ENCODE peak calls at places on chromosomes 16 and 17, in eight cellular contexts. T is GM23338; E is cardiac muscle cell; Q is fibroblast of lung; R is MM.1S; H is CD8-positive, alpha-beta T cell; W is left lung; C is IMR-90. O is an unnamed sample.
A peak's percentile ranks its signal among the peaks of the same experiment; 100 is the strongest.

GRCh38 chr16:14302031-14302398 is 230.9 kb downstream of the MRTFB start:
- DNase-seq in T (peak; percentile 69), E (peak; percentile 82), Q (peak; percentile 68), R (peak; percentile 74), H (no peak), W (peak; percentile 82), C (peak; percentile 60), O (peak; percentile 55)

GRCh38 chr17:79777166-79777843 is 643 bp upstream of the CBX2 start:
- DNase-seq in T (peak; percentile 87), E (peak; percentile 58), Q (peak; percentile 67), R (no peak), H (no peak), W (peak; percentile 87), C (peak; percentile 32), O (no peak)

GRCh38 chr16:25109643-25110042 is 1.9 kb upstream of the LCMT1 start:
- DNase-seq in T (no peak), E (no peak), Q (peak; percentile 91), R (no peak), H (no peak), W (no peak), C (peak; percentile 98), O (peak; percentile 86)

GRCh38 chr17:33435716-33436301 is 142.7 kb upstream of the ASIC2 start:
- DNase-seq in T (no peak), E (no peak), Q (peak; percentile 11), R (no peak), H (no peak), W (no peak), C (no peak), O (no peak)

GRCh38 chr17:57999496-58000017 is 7.5 kb downstream of the SRSF1 start:
- DNase-seq in T (peak; percentile 89), E (peak; percentile 75), Q (peak; percentile 87), R (peak; percentile 67), H (no peak), W (no peak), C (peak; percentile 79), O (no peak)

GRCh38 chr16:74455213-74455612 is 33.9 kb upstream of the CLEC18B start:
- DNase-seq in T (no peak), E (no peak), Q (peak; percentile 53), R (no peak), H (no peak), W (no peak), C (peak; percentile 40), O (no peak)

GRCh38 chr17:82043507-82043906 is 6.0 kb upstream of the DCXR start:
- DNase-seq in T (peak; percentile 69), E (no peak), Q (no peak), R (no peak), H (no peak), W (no peak), C (no peak), O (no peak)

GRCh38 chr16:69326172-69326873 is 4.1 kb downstream of the PDF start:
- DNase-seq in T (no peak), E (no peak), Q (no peak), R (no peak), H (no peak), W (no peak), C (no peak), O (peak; percentile 82)

GRCh38 chr16:3882531-3882930 is 2.0 kb upstream of the CREBBP start:
- DNase-seq in T (no peak), E (no peak), Q (no peak), R (no peak), H (no peak), W (no peak), C (no peak), O (no peak)

GRCh38 chr17:64447526-64447925 is 1.4 kb upstream of the MILR1 start:
- DNase-seq in T (no peak), E (no peak), Q (no peak), R (no peak), H (no peak), W (no peak), C (no peak), O (no peak)

GRCh38 chr17:64449545-64449944 is 630 bp downstream of the MILR1 start:
- DNase-seq in T (no peak), E (no peak), Q (peak; percentile 38), R (no peak), H (no peak), W (no peak), C (no peak), O (no peak)

GRCh38 chr17:64443086-64443760 is 5.7 kb upstream of the MILR1 start:
- DNase-seq in T (peak; percentile 2), E (no peak), Q (no peak), R (no peak), H (no peak), W (no peak), C (no peak), O (no peak)

DNA sequence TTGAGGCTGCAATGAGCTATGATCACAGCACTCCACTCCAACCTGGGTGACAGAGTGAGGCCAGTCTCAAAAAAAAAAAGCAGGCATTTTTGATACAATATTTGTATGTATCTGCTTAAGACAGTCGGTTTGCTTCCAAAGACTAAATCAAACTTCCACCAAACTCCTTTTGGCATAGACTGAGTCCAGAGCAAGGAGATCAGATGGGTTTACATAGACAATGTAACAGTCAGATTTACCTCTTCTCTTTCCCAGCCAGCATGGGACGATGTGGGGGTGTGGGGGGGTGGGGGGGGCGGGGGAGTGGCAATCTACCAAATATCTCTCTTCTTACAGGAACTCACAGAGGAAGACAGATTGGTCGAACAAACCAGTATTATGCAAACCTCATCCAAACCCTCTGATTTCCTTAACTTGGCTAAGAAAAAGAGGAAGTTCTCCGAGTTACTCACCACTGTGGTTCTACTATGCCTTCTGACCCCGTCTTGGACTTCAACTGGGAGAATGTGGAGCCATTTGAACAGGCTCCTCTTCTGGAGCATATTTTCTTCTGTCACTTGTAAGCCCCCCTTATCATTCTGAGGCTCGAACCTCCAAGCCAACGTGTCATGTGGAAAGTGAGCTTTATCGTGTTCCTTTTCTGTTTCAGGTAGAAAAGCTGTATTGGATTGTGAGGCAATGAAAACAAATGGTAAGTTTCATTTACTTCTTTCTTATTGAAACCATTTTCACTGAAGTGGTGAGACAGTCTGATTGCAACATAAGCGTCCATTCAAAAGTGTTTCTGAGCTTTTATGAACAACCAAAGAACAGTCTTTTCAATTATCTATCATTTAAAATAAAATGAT is at the start of gene MILR1:
- DNase-seq in T (no peak), E (no peak), Q (peak; percentile 92), R (peak; percentile 21), H (no peak), W (no peak), C (peak; percentile 65), O (peak; percentile 63)
- H3K4me3 ChIP-seq in T (no peak within 1 kb of the TSS), E (no peak within 1 kb of the TSS), Q (peak within 1 kb of the TSS; percentile 1), R (peak within 1 kb of the TSS; percentile 7), H (no peak within 1 kb of the TSS), W (peak within 1 kb of the TSS; percentile 34), C (no peak within 1 kb of the TSS), O (peak within 1 kb of the TSS; percentile 6)

DNA sequence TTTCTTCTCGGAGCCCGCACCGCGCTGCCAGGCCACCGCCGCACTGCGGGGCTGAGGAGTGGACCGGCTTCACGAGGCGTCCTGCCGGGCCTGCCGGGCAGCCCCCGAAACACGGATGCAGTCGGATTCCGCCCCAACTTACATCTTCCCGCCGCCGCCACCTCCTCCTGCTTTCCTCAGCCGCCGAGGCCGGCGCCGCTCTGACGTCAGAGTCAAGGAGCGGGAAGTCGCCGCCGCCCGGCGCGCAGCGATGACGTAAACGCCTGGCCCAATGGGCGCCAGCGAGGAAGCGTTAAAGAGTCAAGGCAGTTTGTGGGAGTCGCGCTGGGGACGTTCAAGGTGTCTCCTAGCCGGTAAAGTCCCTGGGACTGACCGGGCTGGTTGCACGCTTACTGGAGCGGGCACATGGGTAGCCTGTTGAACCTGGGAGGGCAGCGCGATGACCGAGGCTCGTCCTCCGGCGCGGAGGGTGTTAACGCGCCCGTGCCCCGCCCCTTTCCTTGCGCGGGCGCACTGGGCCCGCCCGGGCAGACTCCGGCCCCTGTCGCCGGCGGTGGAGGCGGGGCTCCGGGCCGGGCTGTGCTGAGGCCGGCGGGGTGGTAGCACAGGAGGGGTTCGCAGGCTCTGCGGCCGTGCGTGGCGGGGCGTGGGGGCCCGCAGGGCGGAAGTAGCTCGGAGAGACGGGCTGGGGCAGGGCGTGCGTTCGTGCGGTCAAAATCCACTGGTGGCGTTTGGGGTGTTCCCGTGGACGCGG is at the start of gene RNPS1:
- DNase-seq in T (peak; percentile 94), E (peak; percentile 97), Q (peak; percentile 96), R (peak; percentile 97), H (peak; percentile 90), W (peak; percentile 97), C (peak; percentile 94), O (peak; percentile 98)
- TF ChIP-seq CTCF in T (no peak), E (no peak), Q (no peak), R (no peak), H (no peak), W (no peak), C (no peak), O (no peak)

GRCh38 chr17:73986641-73987177 is 216.8 kb upstream of the RPL38 start:
- DNase-seq in T (no peak), E (no peak), Q (no peak), R (no peak), H (no peak), W (no peak), C (no peak), O (no peak)

GRCh38 chr17:73990290-73990689 is 213.2 kb upstream of the RPL38 start:
- DNase-seq in T (no peak), E (no peak), Q (no peak), R (no peak), H (no peak), W (no peak), C (no peak), O (no peak)

GRCh38 chr17:73989671-73990070 is 213.8 kb upstream of the RPL38 start:
- DNase-seq in T (no peak), E (peak; percentile 38), Q (no peak), R (no peak), H (no peak), W (no peak), C (no peak), O (no peak)

GRCh38 chr17:73987395-73987794 is 216.1 kb upstream of the RPL38 start:
- DNase-seq in T (no peak), E (no peak), Q (no peak), R (no peak), H (no peak), W (no peak), C (no peak), O (no peak)

GRCh38 chr17:73988110-73988509 is 215.4 kb upstream of the RPL38 start:
- DNase-seq in T (no peak), E (no peak), Q (no peak), R (no peak), H (no peak), W (no peak), C (no peak), O (no peak)
- H3K27ac ChIP-seq in T (no peak overlapping the region), E (no peak overlapping the region), Q (no peak overlapping the region), R (no peak overlapping the region), H (no peak overlapping the region), W (no peak overlapping the region), C (no peak overlapping the region), O (no peak overlapping the region)

DNA sequence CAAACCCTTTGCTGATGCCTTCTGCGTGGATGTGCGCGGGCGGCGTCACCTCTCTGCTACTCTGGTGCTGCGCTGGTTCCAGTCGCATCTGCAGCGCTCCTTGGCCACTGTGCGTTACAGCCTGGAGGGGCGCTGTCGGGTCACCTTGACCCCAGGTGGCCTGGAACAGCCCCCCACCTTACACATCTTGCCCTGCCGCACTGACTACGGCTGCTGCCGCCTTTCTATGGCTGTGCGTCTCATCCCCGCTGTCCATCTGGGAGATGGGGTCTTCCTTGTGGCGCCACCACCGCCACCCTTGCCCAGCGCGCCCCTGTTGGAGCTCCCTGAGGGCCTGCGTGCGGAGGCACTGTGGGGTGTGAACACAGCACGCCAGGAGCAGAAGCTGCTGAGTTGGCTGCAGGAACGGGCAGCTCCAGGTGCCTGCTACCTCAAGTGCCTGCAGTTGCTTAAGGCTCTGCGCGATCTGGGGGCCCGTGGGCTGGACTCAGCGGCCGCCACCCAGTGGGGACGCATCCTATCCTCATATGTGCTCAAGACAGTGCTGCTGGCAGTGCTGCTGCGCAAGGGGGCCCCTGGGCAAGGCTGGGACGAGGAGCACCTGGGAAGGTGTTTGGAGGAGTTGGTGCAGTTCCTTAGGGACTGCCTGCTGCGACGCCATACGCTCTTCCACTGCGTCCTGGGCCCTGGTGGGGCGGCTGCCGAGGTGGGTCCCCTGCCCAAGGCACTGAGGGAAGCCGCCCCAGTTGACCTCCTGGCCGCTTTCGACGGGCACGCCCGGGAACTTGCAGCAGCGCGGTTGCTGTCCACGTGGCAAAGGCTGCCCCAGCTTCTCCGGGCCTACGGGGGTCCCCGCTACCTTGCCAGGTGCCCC is 1.6 kb downstream of the ITPRIPL2 start:
- DNase-seq in T (peak; percentile 82), E (no peak), Q (no peak), R (no peak), H (no peak), W (peak; percentile 76), C (no peak), O (no peak)
- H3K4me3 ChIP-seq in T (peak overlapping the region; percentile 58), E (no peak overlapping the region), Q (peak overlapping the region; percentile 60), R (no peak overlapping the region), H (no peak overlapping the region), W (peak overlapping the region; percentile 82), C (peak overlapping the region; percentile 69), O (peak overlapping the region; percentile 71)

O was measured in Peyer's patch.